ENCODE peak calls at places on chromosomes 12 and 14, in seven cellular contexts. One of them, this sample, is unnamed.

GRCh38 chr12:9940370-9940769 is 8.2 kb upstream of the CLEC2A start:
- DNase-seq in spleen: no peak
- DNase-seq in IMR-90: peak; percentile 5
- DNase-seq in aorta: no peak
- DNase-seq in A549: no peak
- DNase-seq in GM23338: peak; percentile 52
- DNase-seq in neuronal stem cell: no peak
- DNase-seq in this sample: no peak

GRCh38 chr12:64679487-64679983 is 69.2 kb downstream of the RASSF3 start:
- DNase-seq in spleen: peak; percentile 83
- DNase-seq in IMR-90: peak; percentile 65
- DNase-seq in aorta: peak; percentile 88
- DNase-seq in A549: peak; percentile 82
- DNase-seq in GM23338: no peak
- DNase-seq in neuronal stem cell: no peak
- DNase-seq in this sample: no peak

GRCh38 chr14:60514378-60515243 is 5.7 kb downstream of the SIX6 start:
- DNase-seq in spleen: no peak
- DNase-seq in IMR-90: no peak
- DNase-seq in aorta: no peak
- DNase-seq in A549: peak; percentile 17
- DNase-seq in GM23338: peak; percentile 75
- DNase-seq in neuronal stem cell: peak; percentile 94
- DNase-seq in this sample: no peak

GRCh38 chr12:117188121-117188665 is 2.1 kb downstream of the FBXO21 start:
- DNase-seq in spleen: no peak
- DNase-seq in IMR-90: no peak
- DNase-seq in aorta: no peak
- DNase-seq in A549: no peak
- DNase-seq in GM23338: no peak
- DNase-seq in neuronal stem cell: no peak
- DNase-seq in this sample: no peak

GRCh38 chr12:31369712-31370521 is 44.0 kb upstream of the SINHCAF start:
- DNase-seq in spleen: peak; percentile 13
- DNase-seq in IMR-90: peak; percentile 51
- DNase-seq in aorta: peak; percentile 53
- DNase-seq in A549: no peak
- DNase-seq in GM23338: peak; percentile 86
- DNase-seq in neuronal stem cell: peak; percentile 32
- DNase-seq in this sample: no peak

GRCh38 chr14:81509838-81510452 is 23.7 kb downstream of the SEL1L start:
- DNase-seq in spleen: no peak
- DNase-seq in IMR-90: no peak
- DNase-seq in aorta: no peak
- DNase-seq in A549: no peak
- DNase-seq in GM23338: peak; percentile 11
- DNase-seq in neuronal stem cell: no peak
- DNase-seq in this sample: no peak

GRCh38 chr12:15728118-15728598 is 61.0 kb downstream of the EPS8 start:
- DNase-seq in spleen: no peak
- DNase-seq in IMR-90: peak; percentile 80
- DNase-seq in aorta: no peak
- DNase-seq in A549: peak; percentile 51
- DNase-seq in GM23338: no peak
- DNase-seq in neuronal stem cell: no peak
- DNase-seq in this sample: no peak

GRCh38 chr14:100677925-100678765 is 48.5 kb upstream of the DLK1 start:
- DNase-seq in spleen: no peak
- DNase-seq in IMR-90: peak; percentile 52
- DNase-seq in aorta: no peak
- DNase-seq in A549: no peak
- DNase-seq in GM23338: no peak
- DNase-seq in neuronal stem cell: no peak
- DNase-seq in this sample: no peak

GRCh38 chr14:91890291-91890749 is 23.0 kb upstream of the TC2N start:
- DNase-seq in spleen: no peak
- DNase-seq in IMR-90: no peak
- DNase-seq in aorta: no peak
- DNase-seq in A549: no peak
- DNase-seq in GM23338: no peak
- DNase-seq in neuronal stem cell: no peak
- DNase-seq in this sample: no peak

GRCh38 chr12:116024769-116025168 is 252.7 kb downstream of the MED13L start:
- DNase-seq in spleen: no peak
- DNase-seq in IMR-90: no peak
- DNase-seq in aorta: no peak
- DNase-seq in A549: no peak
- DNase-seq in GM23338: no peak
- DNase-seq in neuronal stem cell: no peak
- DNase-seq in this sample: no peak

GRCh38 chr12:80553316-80553715 is 109.3 kb downstream of the PTPRQ start:
- DNase-seq in spleen: no peak
- DNase-seq in IMR-90: peak; percentile 93
- DNase-seq in aorta: no peak
- DNase-seq in A549: peak; percentile 9
- DNase-seq in GM23338: no peak
- DNase-seq in neuronal stem cell: no peak
- DNase-seq in this sample: no peak

GRCh38 chr14:90381011-90381790 is 15.6 kb upstream of the CALM1 start:
- DNase-seq in spleen: no peak
- DNase-seq in IMR-90: no peak
- DNase-seq in aorta: no peak
- DNase-seq in A549: no peak
- DNase-seq in GM23338: no peak
- DNase-seq in neuronal stem cell: no peak
- DNase-seq in this sample: no peak

GRCh38 chr12:14768823-14769405 is 34.4 kb downstream of the WBP11 start:
- DNase-seq in spleen: peak; percentile 76
- DNase-seq in IMR-90: peak; percentile 44
- DNase-seq in aorta: no peak
- DNase-seq in A549: no peak
- DNase-seq in GM23338: peak; percentile 59
- DNase-seq in neuronal stem cell: no peak
- DNase-seq in this sample: no peak

GRCh38 chr12:21562859-21563258 is 36.8 kb downstream of the SPX start:
- DNase-seq in spleen: no peak
- DNase-seq in IMR-90: no peak
- DNase-seq in aorta: no peak
- DNase-seq in A549: no peak
- DNase-seq in GM23338: no peak
- DNase-seq in neuronal stem cell: no peak
- DNase-seq in this sample: no peak

GRCh38 chr12:117968826-117969659 is at the start of gene KSR2:
- DNase-seq in spleen: no peak
- DNase-seq in IMR-90: no peak
- DNase-seq in aorta: no peak
- DNase-seq in A549: peak; percentile 72
- DNase-seq in GM23338: peak; percentile 96
- DNase-seq in neuronal stem cell: peak; percentile 84
- DNase-seq in this sample: peak; percentile 66

GRCh38 chr14:73742520-73743238 is 28.5 kb upstream of the PNMA1 start:
- DNase-seq in spleen: no peak
- DNase-seq in IMR-90: no peak
- DNase-seq in aorta: no peak
- DNase-seq in A549: no peak
- DNase-seq in GM23338: no peak
- DNase-seq in neuronal stem cell: no peak
- DNase-seq in this sample: no peak

GRCh38 chr14:105026033-105026785 is 5.3 kb upstream of the CDCA4 start:
- DNase-seq in spleen: no peak
- DNase-seq in IMR-90: peak; percentile 70
- DNase-seq in aorta: no peak
- DNase-seq in A549: no peak
- DNase-seq in GM23338: no peak
- DNase-seq in neuronal stem cell: no peak
- DNase-seq in this sample: no peak

GRCh38 chr12:12098689-12099010 is 27.9 kb downstream of the BCL2L14 start:
- DNase-seq in spleen: no peak
- DNase-seq in IMR-90: no peak
- DNase-seq in aorta: no peak
- DNase-seq in A549: no peak
- DNase-seq in GM23338: no peak
- DNase-seq in neuronal stem cell: no peak
- DNase-seq in this sample: no peak

GRCh38 chr14:99257673-99258221 is 14.2 kb downstream of the BCL11B start:
- DNase-seq in spleen: peak; percentile 72
- DNase-seq in IMR-90: no peak
- DNase-seq in aorta: no peak
- DNase-seq in A549: no peak
- DNase-seq in GM23338: no peak
- DNase-seq in neuronal stem cell: no peak
- DNase-seq in this sample: no peak

GRCh38 chr14:99257122-99257672 is 14.8 kb downstream of the BCL11B start:
- DNase-seq in spleen: no peak
- DNase-seq in IMR-90: no peak
- DNase-seq in aorta: no peak
- DNase-seq in A549: no peak
- DNase-seq in GM23338: no peak
- DNase-seq in neuronal stem cell: no peak
- DNase-seq in this sample: no peak

GRCh38 chr14:99254391-99255009 is 17.5 kb downstream of the BCL11B start:
- DNase-seq in spleen: no peak
- DNase-seq in IMR-90: no peak
- DNase-seq in aorta: no peak
- DNase-seq in A549: no peak
- DNase-seq in GM23338: no peak
- DNase-seq in neuronal stem cell: no peak
- DNase-seq in this sample: no peak

GRCh38 chr14:99256483-99256874 is 15.5 kb downstream of the BCL11B start:
- DNase-seq in spleen: no peak
- DNase-seq in IMR-90: no peak
- DNase-seq in aorta: no peak
- DNase-seq in A549: no peak
- DNase-seq in GM23338: no peak
- DNase-seq in neuronal stem cell: no peak
- DNase-seq in this sample: no peak

DNA sequence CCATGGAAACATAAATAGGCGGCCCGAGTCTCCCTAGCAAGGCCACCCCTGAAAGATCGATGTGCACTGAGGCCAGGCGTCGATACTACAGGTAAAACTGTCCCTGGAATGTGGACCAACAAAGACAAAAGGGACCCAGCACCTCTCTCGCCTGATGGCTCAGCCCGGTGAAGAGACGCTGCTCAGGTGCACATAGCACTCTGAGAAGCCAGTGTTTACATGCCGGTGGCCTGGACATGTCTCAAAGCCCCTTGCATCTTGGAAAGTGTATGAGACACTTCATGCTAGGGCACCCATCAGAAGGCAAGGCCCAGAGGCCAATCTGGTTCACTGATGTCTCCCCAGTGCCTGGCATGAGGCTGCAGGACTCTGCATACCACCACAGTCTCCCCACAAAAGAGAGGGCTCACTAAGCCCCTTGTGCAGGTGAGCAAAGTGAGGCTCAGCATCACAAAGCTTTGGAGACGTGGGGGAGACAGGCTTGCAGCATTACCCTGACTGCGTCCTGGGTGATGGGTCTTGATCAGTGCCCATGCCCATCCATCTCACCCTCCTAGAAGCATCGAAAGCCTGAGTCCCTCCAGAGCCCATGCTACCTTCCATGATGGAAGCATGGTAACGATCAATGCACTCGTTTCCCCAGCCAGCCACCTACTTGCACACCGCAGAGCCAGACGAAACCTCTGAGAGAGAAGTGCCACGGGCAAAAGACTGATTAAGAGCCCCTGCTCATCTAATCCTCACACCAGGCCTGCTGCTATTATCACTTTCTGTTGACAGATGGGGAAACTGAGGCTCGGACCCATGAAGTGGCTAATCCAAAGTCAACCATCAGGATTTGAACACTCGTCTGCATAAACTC is 16.1 kb downstream of the BCL11B start:
- DNase-seq in spleen: no peak
- DNase-seq in IMR-90: no peak
- DNase-seq in aorta: no peak
- DNase-seq in A549: no peak
- DNase-seq in GM23338: peak; percentile 35
- DNase-seq in neuronal stem cell: no peak
- DNase-seq in this sample: no peak
- H3K27ac ChIP-seq in spleen: peak overlapping the region; percentile 93
- H3K27ac ChIP-seq in IMR-90: no peak overlapping the region
- H3K27ac ChIP-seq in aorta: no peak overlapping the region
- H3K27ac ChIP-seq in A549: no peak overlapping the region
- H3K27ac ChIP-seq in GM23338: peak overlapping the region; percentile 29
- H3K27ac ChIP-seq in neuronal stem cell: no peak overlapping the region
- H3K27ac ChIP-seq in this sample: no peak overlapping the region

GRCh38 chr12:6769681-6770080 is 2.6 kb upstream of the LAG3 start:
- DNase-seq in spleen: no peak
- DNase-seq in IMR-90: no peak
- DNase-seq in aorta: no peak
- DNase-seq in A549: no peak
- DNase-seq in GM23338: no peak
- DNase-seq in neuronal stem cell: no peak
- DNase-seq in this sample: no peak
- H3K4me3 ChIP-seq in spleen: no peak overlapping the region
- H3K4me3 ChIP-seq in IMR-90: no peak overlapping the region
- H3K4me3 ChIP-seq in aorta: no peak overlapping the region
- H3K4me3 ChIP-seq in A549: no peak overlapping the region
- H3K4me3 ChIP-seq in GM23338: no peak overlapping the region
- H3K4me3 ChIP-seq in neuronal stem cell: peak overlapping the region; percentile 98
- H3K4me3 ChIP-seq in this sample: no peak overlapping the region

DNA sequence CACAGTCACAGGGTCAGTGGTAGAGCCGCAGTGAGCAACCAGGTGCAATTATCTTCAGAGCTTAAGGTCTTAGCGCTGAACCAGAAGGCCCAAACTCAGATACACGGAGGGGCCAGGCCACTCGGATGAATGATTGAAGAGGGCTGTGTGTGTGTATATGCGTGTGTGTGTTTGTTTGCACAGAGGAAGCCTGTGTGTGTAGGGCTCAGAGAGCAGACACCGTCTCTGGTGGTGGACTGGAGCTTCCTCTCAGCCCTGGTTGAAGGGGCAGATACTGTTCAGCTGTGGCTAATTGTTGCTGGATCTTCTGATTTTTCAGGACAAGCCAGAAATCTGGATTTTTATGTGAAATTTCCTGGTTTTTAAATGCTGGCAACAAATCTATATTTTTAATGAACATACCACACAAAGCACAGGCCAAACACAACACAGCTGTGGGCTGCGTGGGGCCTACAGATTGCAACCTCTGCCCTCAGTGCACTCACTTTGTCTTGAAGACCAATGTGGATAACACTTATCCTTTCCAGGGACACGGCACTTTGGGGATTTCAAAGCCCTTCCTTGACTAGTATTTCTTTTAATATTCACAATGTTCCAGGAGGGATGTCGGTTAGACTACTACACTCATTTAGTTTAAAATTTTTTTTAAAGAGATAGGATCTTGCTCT is 94.4 kb upstream of the NRXN3 start:
- DNase-seq in spleen: no peak
- DNase-seq in IMR-90: no peak
- DNase-seq in aorta: no peak
- DNase-seq in A549: no peak
- DNase-seq in GM23338: no peak
- DNase-seq in neuronal stem cell: no peak
- DNase-seq in this sample: no peak
- H3K4me1 ChIP-seq in spleen: no peaks in the 10 kb centered on the region
- H3K4me1 ChIP-seq in IMR-90: no peaks in the 10 kb centered on the region
- H3K4me1 ChIP-seq in aorta: no peaks in the 10 kb centered on the region
- H3K4me1 ChIP-seq in A549: no peaks in the 10 kb centered on the region
- H3K4me1 ChIP-seq in GM23338: no peaks in the 10 kb centered on the region
- H3K4me1 ChIP-seq in neuronal stem cell: peaks cover 7% of the 10 kb centered on the region
- H3K4me1 ChIP-seq in this sample: no peaks in the 10 kb centered on the region

DNA sequence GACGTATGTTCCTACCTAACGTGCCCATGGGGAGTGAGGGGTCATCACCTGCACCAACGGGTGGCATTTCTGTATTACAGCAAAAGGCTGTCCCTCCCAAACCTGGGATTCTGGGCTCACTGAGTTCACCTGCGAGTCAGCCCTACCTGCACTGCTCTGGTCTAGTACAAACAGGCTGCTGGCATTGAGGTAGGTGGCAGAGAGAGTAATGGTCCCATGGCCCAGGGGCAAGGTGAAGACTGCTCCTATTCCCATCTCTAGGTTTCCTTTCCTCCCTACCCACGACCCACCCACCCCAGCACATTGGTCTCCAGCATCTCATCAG is 421 bp downstream of the SUOX start:
- DNase-seq in spleen: no peak
- DNase-seq in IMR-90: no peak
- DNase-seq in aorta: no peak
- DNase-seq in A549: no peak
- DNase-seq in GM23338: no peak
- DNase-seq in neuronal stem cell: no peak
- DNase-seq in this sample: no peak
- H3K27ac ChIP-seq in spleen: peak overlapping the region; percentile 85
- H3K27ac ChIP-seq in IMR-90: peak overlapping the region; percentile 66
- H3K27ac ChIP-seq in aorta: no peak overlapping the region
- H3K27ac ChIP-seq in A549: peak overlapping the region; percentile 77
- H3K27ac ChIP-seq in GM23338: no peak overlapping the region
- H3K27ac ChIP-seq in neuronal stem cell: peak overlapping the region; percentile 13
- H3K27ac ChIP-seq in this sample: no peak overlapping the region

This sample was measured in iPS DF 6.9.